ENCODE peak calls at places on chromosomes 3 and 15, in ten cellular contexts. One of them, this sample, is unnamed.
A peak's percentile ranks its signal among the peaks of the same experiment; 100 is the strongest.

GRCh38 chr3:177602601-177603136 is 405.4 kb upstream of the TBL1XR1 start:
- DNase-seq in heart left ventricle: no peak
- DNase-seq in spleen: no peak
- DNase-seq in A549: no peak
- DNase-seq in stomach: no peak
- DNase-seq in sigmoid colon: no peak
- DNase-seq in body of pancreas: no peak
- DNase-seq in NB4: peak; percentile 43
- DNase-seq in esophagus muscularis mucosa: no peak
- DNase-seq in GM12878: no peak
- DNase-seq in this sample: no peak

GRCh38 chr15:41981373-41982132 is 9.2 kb upstream of the EHD4 start:
- DNase-seq in esophagus muscularis mucosa: no peak
- DNase-seq in heart left ventricle: no peak
- DNase-seq in A549: no peak
- DNase-seq in spleen: no peak
- DNase-seq in stomach: peak; percentile 36
- DNase-seq in GM12878: no peak
- DNase-seq in body of pancreas: no peak
- DNase-seq in NB4: no peak
- DNase-seq in sigmoid colon: peak; percentile 35
- DNase-seq in this sample: no peak

GRCh38 chr3:123081718-123082369 is 15.0 kb downstream of the PDIA5 start:
- DNase-seq in spleen: no peak
- DNase-seq in body of pancreas: no peak
- DNase-seq in GM12878: no peak
- DNase-seq in heart left ventricle: no peak
- DNase-seq in esophagus muscularis mucosa: no peak
- DNase-seq in NB4: no peak
- DNase-seq in sigmoid colon: no peak
- DNase-seq in A549: no peak
- DNase-seq in stomach: no peak
- DNase-seq in this sample: peak; percentile 59

GRCh38 chr15:40763801-40764765 is at the start of gene GCHFR:
- DNase-seq in GM12878: no peak
- DNase-seq in A549: peak; percentile 67
- DNase-seq in heart left ventricle: peak; percentile 80
- DNase-seq in NB4: peak; percentile 80
- DNase-seq in spleen: peak; percentile 93
- DNase-seq in body of pancreas: peak; percentile 77
- DNase-seq in sigmoid colon: peak; percentile 89
- DNase-seq in esophagus muscularis mucosa: no peak
- DNase-seq in stomach: peak; percentile 81
- DNase-seq in this sample: peak; percentile 80

GRCh38 chr15:43165801-43166325 is 19.3 kb upstream of the CCNDBP1 start:
- DNase-seq in heart left ventricle: no peak
- DNase-seq in body of pancreas: no peak
- DNase-seq in sigmoid colon: no peak
- DNase-seq in NB4: no peak
- DNase-seq in esophagus muscularis mucosa: no peak
- DNase-seq in A549: no peak
- DNase-seq in stomach: no peak
- DNase-seq in spleen: no peak
- DNase-seq in GM12878: no peak
- DNase-seq in this sample: no peak

GRCh38 chr3:21672303-21672702 is 78.7 kb downstream of the ZNF385D start:
- DNase-seq in esophagus muscularis mucosa: no peak
- DNase-seq in sigmoid colon: no peak
- DNase-seq in NB4: no peak
- DNase-seq in A549: no peak
- DNase-seq in heart left ventricle: no peak
- DNase-seq in GM12878: no peak
- DNase-seq in stomach: no peak
- DNase-seq in spleen: no peak
- DNase-seq in body of pancreas: no peak
- DNase-seq in this sample: no peak

GRCh38 chr15:85727068-85727467 is 67.7 kb downstream of the KLHL25 start:
- DNase-seq in GM12878: no peak
- DNase-seq in esophagus muscularis mucosa: no peak
- DNase-seq in stomach: no peak
- DNase-seq in NB4: no peak
- DNase-seq in sigmoid colon: peak; percentile 81
- DNase-seq in body of pancreas: no peak
- DNase-seq in heart left ventricle: no peak
- DNase-seq in A549: no peak
- DNase-seq in spleen: no peak
- DNase-seq in this sample: no peak

GRCh38 chr3:54433846-54434245 is 311.5 kb downstream of the CACNA2D3 start:
- DNase-seq in stomach: no peak
- DNase-seq in sigmoid colon: no peak
- DNase-seq in heart left ventricle: no peak
- DNase-seq in GM12878: no peak
- DNase-seq in spleen: no peak
- DNase-seq in body of pancreas: no peak
- DNase-seq in A549: no peak
- DNase-seq in esophagus muscularis mucosa: no peak
- DNase-seq in NB4: peak; percentile 17
- DNase-seq in this sample: no peak

GRCh38 chr3:19270471-19270870 is 122.2 kb downstream of the KCNH8 start:
- DNase-seq in esophagus muscularis mucosa: no peak
- DNase-seq in GM12878: no peak
- DNase-seq in spleen: no peak
- DNase-seq in stomach: no peak
- DNase-seq in A549: no peak
- DNase-seq in sigmoid colon: no peak
- DNase-seq in heart left ventricle: no peak
- DNase-seq in body of pancreas: no peak
- DNase-seq in NB4: no peak
- DNase-seq in this sample: no peak

GRCh38 chr3:31039145-31039544 is 144.7 kb upstream of the GADL1 start:
- DNase-seq in esophagus muscularis mucosa: no peak
- DNase-seq in heart left ventricle: no peak
- DNase-seq in NB4: peak; percentile 77
- DNase-seq in spleen: no peak
- DNase-seq in A549: no peak
- DNase-seq in GM12878: no peak
- DNase-seq in sigmoid colon: no peak
- DNase-seq in stomach: no peak
- DNase-seq in body of pancreas: no peak
- DNase-seq in this sample: no peak

GRCh38 chr3:8571256-8571655 is 69.6 kb downstream of the LMCD1 start:
- DNase-seq in A549: no peak
- DNase-seq in GM12878: no peak
- DNase-seq in body of pancreas: no peak
- DNase-seq in spleen: no peak
- DNase-seq in stomach: no peak
- DNase-seq in heart left ventricle: no peak
- DNase-seq in NB4: peak; percentile 6
- DNase-seq in sigmoid colon: no peak
- DNase-seq in esophagus muscularis mucosa: no peak
- DNase-seq in this sample: no peak

DNA sequence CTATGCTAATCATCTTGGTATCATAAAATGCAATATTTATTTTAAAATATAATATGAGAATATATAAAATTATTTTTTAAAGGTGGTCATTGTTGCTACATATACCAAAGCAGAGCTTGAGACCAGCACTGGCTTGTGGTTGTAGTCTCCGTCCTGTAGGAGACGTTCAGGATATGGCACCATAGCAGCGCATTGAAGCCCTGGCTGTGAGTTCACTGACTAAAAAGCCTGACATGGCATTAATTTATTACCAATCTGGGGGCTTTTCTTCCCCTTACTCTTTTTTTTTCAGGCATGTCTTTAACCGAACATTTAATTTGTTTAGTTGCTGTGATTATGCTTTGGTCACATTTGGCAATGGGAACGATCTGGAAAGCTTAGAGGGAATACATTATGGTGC is 108.6 kb downstream of the ZIC4 start:
- DNase-seq in heart left ventricle: no peak
- DNase-seq in stomach: no peak
- DNase-seq in esophagus muscularis mucosa: no peak
- DNase-seq in NB4: no peak
- DNase-seq in sigmoid colon: no peak
- DNase-seq in GM12878: no peak
- DNase-seq in A549: no peak
- DNase-seq in body of pancreas: no peak
- DNase-seq in spleen: no peak
- DNase-seq in this sample: no peak
- H3K4me3 ChIP-seq in heart left ventricle: no peak overlapping the region
- H3K4me3 ChIP-seq in stomach: no peak overlapping the region
- H3K4me3 ChIP-seq in esophagus muscularis mucosa: no peak overlapping the region
- H3K4me3 ChIP-seq in NB4: no peak overlapping the region
- H3K4me3 ChIP-seq in sigmoid colon: no peak overlapping the region
- H3K4me3 ChIP-seq in GM12878: no peak overlapping the region
- H3K4me3 ChIP-seq in A549: no peak overlapping the region
- H3K4me3 ChIP-seq in body of pancreas: no peak overlapping the region
- H3K4me3 ChIP-seq in spleen: no peak overlapping the region
- H3K4me3 ChIP-seq in this sample: no peak overlapping the region

DNA sequence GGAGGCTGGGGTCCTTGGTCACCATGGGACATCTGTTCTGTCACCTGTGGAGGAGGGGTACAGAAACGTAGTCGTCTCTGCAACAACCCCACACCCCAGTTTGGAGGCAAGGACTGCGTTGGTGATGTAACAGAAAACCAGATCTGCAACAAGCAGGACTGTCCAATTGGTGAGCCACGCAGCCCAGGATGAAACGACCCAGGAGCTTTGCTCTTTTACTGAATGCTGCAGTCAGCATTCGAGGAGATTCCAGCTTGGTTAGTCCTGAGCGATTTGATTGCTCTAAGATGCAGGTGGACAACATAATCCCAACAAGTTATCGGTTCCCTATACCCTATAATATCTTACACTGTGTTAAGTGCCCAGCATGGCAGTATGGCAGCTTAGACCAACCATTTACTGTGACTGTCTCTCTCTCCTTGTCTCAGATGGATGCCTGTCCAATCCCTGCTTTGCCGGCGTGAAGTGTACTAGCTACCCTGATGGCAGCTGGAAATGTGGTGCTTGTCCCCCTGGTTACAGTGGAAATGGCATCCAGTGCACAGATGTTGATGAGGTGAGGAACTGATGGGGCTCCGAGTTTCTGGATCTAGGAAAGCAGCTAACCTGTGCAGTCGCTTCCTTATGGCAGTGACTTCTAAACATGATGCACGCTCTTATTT is 7.8 kb downstream of the THBS1 start:
- DNase-seq in heart left ventricle: no peak
- DNase-seq in stomach: no peak
- DNase-seq in spleen: no peak
- DNase-seq in NB4: no peak
- DNase-seq in GM12878: no peak
- DNase-seq in A549: no peak
- DNase-seq in body of pancreas: no peak
- DNase-seq in sigmoid colon: no peak
- DNase-seq in esophagus muscularis mucosa: no peak
- DNase-seq in this sample: no peak
- TF ChIP-seq POLR2A in heart left ventricle: no peak
- TF ChIP-seq POLR2A in stomach: no peak
- TF ChIP-seq POLR2A in spleen: no peak
- TF ChIP-seq POLR2A in NB4: no peak
- TF ChIP-seq POLR2A in GM12878: no peak
- TF ChIP-seq POLR2A in A549: no peak
- TF ChIP-seq POLR2A in body of pancreas: no peak
- TF ChIP-seq POLR2A in sigmoid colon: no peak
- TF ChIP-seq POLR2A in esophagus muscularis mucosa: no peak
- TF ChIP-seq POLR2A in this sample: peak; percentile 11

GRCh38 chr3:157785071-157785826 is 282.0 kb upstream of the VEPH1 start:
- DNase-seq in stomach: no peak
- DNase-seq in esophagus muscularis mucosa: no peak
- DNase-seq in sigmoid colon: no peak
- DNase-seq in GM12878: no peak
- DNase-seq in A549: peak; percentile 55
- DNase-seq in body of pancreas: no peak
- DNase-seq in spleen: no peak
- DNase-seq in heart left ventricle: no peak
- DNase-seq in NB4: peak; percentile 2
- DNase-seq in this sample: peak; percentile 38
- H3K4me3 ChIP-seq in stomach: no peak overlapping the region
- H3K4me3 ChIP-seq in esophagus muscularis mucosa: no peak overlapping the region
- H3K4me3 ChIP-seq in sigmoid colon: no peak overlapping the region
- H3K4me3 ChIP-seq in GM12878: no peak overlapping the region
- H3K4me3 ChIP-seq in A549: no peak overlapping the region
- H3K4me3 ChIP-seq in body of pancreas: no peak overlapping the region
- H3K4me3 ChIP-seq in spleen: no peak overlapping the region
- H3K4me3 ChIP-seq in heart left ventricle: no peak overlapping the region
- H3K4me3 ChIP-seq in NB4: no peak overlapping the region
- H3K4me3 ChIP-seq in this sample: no peak overlapping the region

GRCh38 chr15:81523867-81524266 is 149.9 kb upstream of the TMC3 start:
- DNase-seq in body of pancreas: no peak
- DNase-seq in stomach: no peak
- DNase-seq in heart left ventricle: no peak
- DNase-seq in NB4: no peak
- DNase-seq in spleen: no peak
- DNase-seq in GM12878: no peak
- DNase-seq in sigmoid colon: no peak
- DNase-seq in A549: no peak
- DNase-seq in esophagus muscularis mucosa: no peak
- DNase-seq in this sample: no peak

GRCh38 chr15:81530271-81530670 is 156.3 kb upstream of the TMC3 start:
- DNase-seq in NB4: no peak
- DNase-seq in stomach: no peak
- DNase-seq in sigmoid colon: no peak
- DNase-seq in esophagus muscularis mucosa: no peak
- DNase-seq in body of pancreas: no peak
- DNase-seq in spleen: no peak
- DNase-seq in GM12878: no peak
- DNase-seq in A549: no peak
- DNase-seq in heart left ventricle: no peak
- DNase-seq in this sample: no peak

GRCh38 chr15:81529444-81529950 is 155.5 kb upstream of the TMC3 start:
- DNase-seq in spleen: no peak
- DNase-seq in NB4: no peak
- DNase-seq in heart left ventricle: no peak
- DNase-seq in body of pancreas: no peak
- DNase-seq in sigmoid colon: no peak
- DNase-seq in GM12878: no peak
- DNase-seq in esophagus muscularis mucosa: no peak
- DNase-seq in stomach: no peak
- DNase-seq in A549: no peak
- DNase-seq in this sample: no peak

GRCh38 chr15:81524496-81524895 is 150.5 kb upstream of the TMC3 start:
- DNase-seq in spleen: no peak
- DNase-seq in A549: no peak
- DNase-seq in NB4: no peak
- DNase-seq in body of pancreas: no peak
- DNase-seq in sigmoid colon: no peak
- DNase-seq in heart left ventricle: no peak
- DNase-seq in GM12878: no peak
- DNase-seq in stomach: no peak
- DNase-seq in esophagus muscularis mucosa: no peak
- DNase-seq in this sample: no peak

DNA sequence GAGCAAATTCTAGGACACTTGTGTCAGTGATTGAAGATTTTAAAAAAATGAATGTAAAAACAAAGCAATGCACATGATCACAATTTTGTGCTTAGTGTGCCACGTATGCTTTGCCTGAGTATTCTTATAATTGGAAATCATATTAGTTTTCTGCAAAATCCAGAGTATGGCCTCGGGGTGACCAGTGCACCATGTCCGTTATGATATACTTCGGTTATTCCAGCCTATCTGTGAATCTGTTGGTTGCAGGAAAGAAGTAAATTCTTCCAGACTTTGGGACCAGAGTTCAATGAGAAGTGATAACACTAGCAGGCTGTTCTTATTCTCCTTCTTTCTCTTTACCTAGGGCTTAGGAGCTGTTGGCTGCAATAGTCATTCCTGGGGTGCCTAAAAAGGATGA is 152.0 kb upstream of the TMC3 start:
- DNase-seq in spleen: no peak
- DNase-seq in NB4: no peak
- DNase-seq in A549: no peak
- DNase-seq in heart left ventricle: no peak
- DNase-seq in sigmoid colon: no peak
- DNase-seq in GM12878: no peak
- DNase-seq in stomach: no peak
- DNase-seq in body of pancreas: no peak
- DNase-seq in esophagus muscularis mucosa: no peak
- DNase-seq in this sample: no peak
- TF ChIP-seq POLR2A in spleen: no peak
- TF ChIP-seq POLR2A in NB4: no peak
- TF ChIP-seq POLR2A in A549: no peak
- TF ChIP-seq POLR2A in heart left ventricle: no peak
- TF ChIP-seq POLR2A in sigmoid colon: no peak
- TF ChIP-seq POLR2A in GM12878: no peak
- TF ChIP-seq POLR2A in stomach: no peak
- TF ChIP-seq POLR2A in body of pancreas: no peak
- TF ChIP-seq POLR2A in esophagus muscularis mucosa: no peak
- TF ChIP-seq POLR2A in this sample: no peak

This sample was measured in adrenal gland.